ENCODE peak calls at places on chromosomes 7 and 10, in nine cellular contexts. A is epithelial cell of proximal tubule, X is AG04449, F is neural crest cell, N is foreskin fibroblast, Q is ovary, C is OCI-LY7, H is astrocyte, P is neural progenitor cell. O is an unnamed sample.

GRCh38 chr10:48625013-48625412 is 20.1 kb upstream of the ARHGAP22 start:
- DNase-seq in P (no peak), A (peak; percentile 59), H (no peak), X (no peak), N (peak; percentile 51), C (no peak), Q (no peak), F (no peak), O (no peak)

GRCh38 chr7:98988641-98989040 is 110.3 kb downstream of the TRRAP start:
- DNase-seq in A (no peak), X (no peak), Q (no peak), C (no peak), N (no peak), P (no peak), H (no peak), F (no peak), O (no peak)

GRCh38 chr10:21624951-21625350 is 90.9 kb downstream of the MLLT10 start:
- DNase-seq in H (no peak), Q (no peak), F (no peak), N (no peak), X (no peak), C (no peak), A (no peak), P (no peak), O (no peak)

GRCh38 chr10:67079126-67079525 is 153.3 kb downstream of the LRRTM3 start:
- DNase-seq in C (no peak), X (no peak), N (no peak), H (no peak), A (no peak), Q (no peak), P (no peak), F (no peak), O (no peak)

GRCh38 chr10:74898201-74898976 is 72.0 kb downstream of the KAT6B start:
- DNase-seq in P (no peak), N (no peak), X (no peak), C (peak; percentile 3), Q (no peak), A (no peak), H (no peak), F (no peak), O (no peak)

GRCh38 chr10:44995914-44996633 is 4.6 kb upstream of the ZNF22 start:
- DNase-seq in H (no peak), P (no peak), F (no peak), Q (peak; percentile 79), X (no peak), N (no peak), C (peak; percentile 57), A (peak; percentile 63), O (no peak)

GRCh38 chr7:94509264-94509878 is at the start of gene CASD1:
- DNase-seq in H (no peak), Q (peak; percentile 75), C (peak; percentile 74), N (no peak), A (no peak), P (no peak), F (peak; percentile 46), X (no peak), O (peak; percentile 28)

GRCh38 chr10:113000876-113001598 is 51.0 kb downstream of the TCF7L2 start:
- DNase-seq in N (peak; percentile 12), H (no peak), Q (peak; percentile 56), F (no peak), X (no peak), C (no peak), A (no peak), P (peak; percentile 39), O (no peak)

GRCh38 chr10:89158446-89158845 is 48.7 kb downstream of the CH25H start:
- DNase-seq in N (peak; percentile 37), P (no peak), H (peak; percentile 93), X (peak; percentile 94), A (no peak), C (no peak), F (no peak), Q (no peak), O (no peak)

GRCh38 chr10:93751832-93752231 is 5.9 kb upstream of the LGI1 start:
- DNase-seq in Q (no peak), A (no peak), N (peak; percentile 10), X (no peak), C (peak; percentile 26), F (peak; percentile 46), H (peak; percentile 15), P (peak; percentile 70), O (peak; percentile 49)

GRCh38 chr10:22534849-22535604 is 179.4 kb downstream of the PIP4K2A start:
- DNase-seq in Q (no peak), C (no peak), F (no peak), N (no peak), A (no peak), X (no peak), P (no peak), H (peak; percentile 50), O (no peak)

GRCh38 chr10:58023341-58024073 is 244.2 kb downstream of the IPMK start:
- DNase-seq in F (no peak), Q (no peak), C (no peak), N (peak; percentile 75), A (peak; percentile 96), P (no peak), X (no peak), H (peak; percentile 90), O (no peak)

GRCh38 chr10:78045856-78046255 is 12.2 kb downstream of the RPS24 start:
- DNase-seq in N (no peak), Q (no peak), C (no peak), F (no peak), P (no peak), X (no peak), H (no peak), A (no peak), O (no peak)

GRCh38 chr10:78046711-78047269 is 13.1 kb downstream of the RPS24 start:
- DNase-seq in N (no peak), C (no peak), X (no peak), Q (no peak), F (no peak), P (no peak), A (no peak), H (no peak), O (no peak)

GRCh38 chr10:78044179-78044578 is 10.5 kb downstream of the RPS24 start:
- DNase-seq in A (no peak), H (no peak), F (no peak), P (no peak), Q (no peak), N (no peak), C (peak; percentile 13), X (no peak), O (no peak)

GRCh38 chr10:78044699-78045098 is 11.0 kb downstream of the RPS24 start:
- DNase-seq in F (no peak), A (no peak), C (no peak), P (no peak), H (no peak), X (no peak), Q (no peak), N (peak; percentile 61), O (no peak)

DNA sequence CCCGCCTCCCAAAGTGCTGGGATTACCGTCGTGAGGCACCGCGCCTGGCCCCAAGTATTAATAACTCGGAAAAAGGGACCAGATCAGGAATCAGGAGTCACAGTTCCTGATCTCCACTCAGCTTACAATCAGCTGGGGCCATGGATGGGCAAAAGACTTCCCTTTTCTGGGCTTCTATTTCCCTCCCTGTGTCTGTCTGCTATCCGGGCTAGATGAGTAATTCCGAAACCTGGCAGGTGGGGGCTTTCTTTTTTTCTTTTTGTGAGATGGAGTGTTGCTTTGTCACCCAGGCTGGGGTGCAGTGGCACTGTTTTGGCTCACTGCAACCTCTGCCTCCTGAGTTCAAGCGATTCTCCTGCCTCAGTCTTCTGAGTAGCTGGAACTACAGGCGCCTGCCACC is 11.6 kb downstream of the RPS24 start:
- DNase-seq in H (no peak), P (no peak), Q (no peak), F (no peak), N (no peak), X (no peak), A (no peak), C (peak; percentile 60), O (no peak)
- TF ChIP-seq CTCF in H (no peak), P (no peak), Q (no peak), F (no peak), N (no peak), X (no peak), A (no peak), C (peak; percentile 18), O (no peak)

GRCh38 chr10:34384363-34384762 is 430.7 kb downstream of the PARD3 start:
- DNase-seq in A (no peak), F (no peak), H (no peak), Q (no peak), X (no peak), P (no peak), N (no peak), C (no peak), O (no peak)
- TF ChIP-seq CTCF in A (no peak), F (no peak), H (no peak), Q (no peak), X (no peak), P (no peak), N (no peak), C (no peak), O (no peak)

GRCh38 chr7:35036361-35037171 is 719 bp downstream of the DPY19L1 start:
- DNase-seq in C (peak; percentile 51), A (no peak), X (no peak), P (peak; percentile 88), H (peak; percentile 56), Q (peak; percentile 72), N (peak; percentile 54), F (peak; percentile 50), O (peak; percentile 72)

GRCh38 chr7:35038340-35038738 is 1.1 kb upstream of the DPY19L1 start:
- DNase-seq in Q (no peak), F (no peak), P (peak; percentile 39), X (no peak), N (no peak), A (no peak), C (no peak), H (no peak), O (no peak)

GRCh38 chr7:35037211-35037525 is at the start of gene DPY19L1:
- DNase-seq in P (no peak), A (no peak), H (no peak), X (no peak), N (no peak), F (no peak), C (no peak), Q (no peak), O (no peak)

GRCh38 chr7:35037526-35038339 is 448 bp upstream of the DPY19L1 start:
- DNase-seq in P (peak; percentile 98), A (no peak), F (peak; percentile 82), N (peak; percentile 96), H (peak; percentile 80), Q (peak; percentile 97), C (peak; percentile 94), X (no peak), O (peak; percentile 96)

GRCh38 chr7:35035511-35035921 is 1.8 kb downstream of the DPY19L1 start:
- DNase-seq in Q (no peak), P (peak; percentile 68), A (no peak), F (no peak), N (no peak), X (no peak), C (peak; percentile 54), H (peak; percentile 47), O (no peak)
- TF ChIP-seq CTCF in Q (no peak), P (peak; percentile 16), A (peak; percentile 41), F (no peak), N (no peak), X (no peak), C (peak; percentile 50), H (no peak), O (no peak)

DNA sequence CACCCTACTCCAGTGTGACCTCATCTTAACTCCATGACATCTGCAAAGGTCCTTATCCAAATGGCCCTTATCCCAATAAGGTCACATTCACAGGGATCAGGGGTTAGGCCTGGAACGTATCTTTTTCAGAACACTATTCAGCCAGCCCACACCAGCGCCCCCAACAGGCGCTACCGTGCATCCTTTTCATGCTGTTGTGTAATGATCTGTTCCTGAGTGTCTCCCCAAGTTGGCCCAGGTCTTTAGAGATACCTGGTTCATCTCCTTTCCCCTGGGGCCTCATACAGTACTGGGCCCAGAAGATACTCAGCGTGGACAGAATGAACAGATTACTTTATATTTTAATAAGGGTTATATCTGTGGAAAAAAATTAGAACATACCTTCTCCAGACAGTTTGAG is 132.6 kb upstream of the ADAM12 start:
- DNase-seq in F (no peak), N (no peak), X (no peak), C (no peak), H (no peak), P (no peak), A (no peak), Q (no peak), O (no peak)
- TF ChIP-seq CTCF in F (peak; percentile 24), N (no peak), X (no peak), C (peak; percentile 30), H (peak; percentile 6), P (no peak), A (peak; percentile 31), Q (no peak), O (no peak)